ENCODE peak calls at places on chromosomes 16 and 17, in five cellular contexts. One of them, this sample, is unnamed.

GRCh38 chr17:9566067-9566466 is 9.6 kb downstream of the STX8 start:
- DNase-seq in naive thymus-derived CD8-positive, alpha-beta T cell: no peak
- DNase-seq in body of pancreas: no peak
- DNase-seq in stimulated activated CD4-positive, alpha-beta T cell treated with anti-CD3 and anti-CD28 coated beads, Interleukin-4, amount 100 ng/mL, for 1 hour: no peak
- DNase-seq in NCI-H82: no peak
- DNase-seq in this sample: no peak

GRCh38 chr17:77875051-77875780 is 83.3 kb upstream of the TNRC6C start:
- DNase-seq in naive thymus-derived CD8-positive, alpha-beta T cell: no peak
- DNase-seq in body of pancreas: no peak
- DNase-seq in stimulated activated CD4-positive, alpha-beta T cell treated with anti-CD3 and anti-CD28 coated beads, Interleukin-4, amount 100 ng/mL, for 1 hour: no peak
- DNase-seq in NCI-H82: no peak
- DNase-seq in this sample: no peak

GRCh38 chr16:87324411-87325275 is 7.5 kb upstream of the C16orf95 start:
- DNase-seq in naive thymus-derived CD8-positive, alpha-beta T cell: peak; percentile 39
- DNase-seq in body of pancreas: peak; percentile 39
- DNase-seq in stimulated activated CD4-positive, alpha-beta T cell treated with anti-CD3 and anti-CD28 coated beads, Interleukin-4, amount 100 ng/mL, for 1 hour: peak; percentile 39
- DNase-seq in NCI-H82: peak; percentile 75
- DNase-seq in this sample: no peak

GRCh38 chr16:75250089-75250808 is 1.2 kb downstream of the BCAR1 start:
- DNase-seq in naive thymus-derived CD8-positive, alpha-beta T cell: no peak
- DNase-seq in body of pancreas: peak; percentile 79
- DNase-seq in stimulated activated CD4-positive, alpha-beta T cell treated with anti-CD3 and anti-CD28 coated beads, Interleukin-4, amount 100 ng/mL, for 1 hour: no peak
- DNase-seq in NCI-H82: no peak
- DNase-seq in this sample: no peak

GRCh38 chr16:88759245-88759975 is 25.6 kb downstream of the PIEZO1 start:
- DNase-seq in naive thymus-derived CD8-positive, alpha-beta T cell: peak; percentile 35
- DNase-seq in body of pancreas: no peak
- DNase-seq in stimulated activated CD4-positive, alpha-beta T cell treated with anti-CD3 and anti-CD28 coated beads, Interleukin-4, amount 100 ng/mL, for 1 hour: peak; percentile 64
- DNase-seq in NCI-H82: peak; percentile 48
- DNase-seq in this sample: no peak

GRCh38 chr17:58626905-58627304 is 64.9 kb downstream of the TEX14 start:
- DNase-seq in naive thymus-derived CD8-positive, alpha-beta T cell: no peak
- DNase-seq in body of pancreas: no peak
- DNase-seq in stimulated activated CD4-positive, alpha-beta T cell treated with anti-CD3 and anti-CD28 coated beads, Interleukin-4, amount 100 ng/mL, for 1 hour: no peak
- DNase-seq in NCI-H82: no peak
- DNase-seq in this sample: no peak

GRCh38 chr16:72179592-72179991 is 7.6 kb upstream of the PMFBP1 start:
- DNase-seq in naive thymus-derived CD8-positive, alpha-beta T cell: no peak
- DNase-seq in body of pancreas: no peak
- DNase-seq in stimulated activated CD4-positive, alpha-beta T cell treated with anti-CD3 and anti-CD28 coated beads, Interleukin-4, amount 100 ng/mL, for 1 hour: no peak
- DNase-seq in NCI-H82: no peak
- DNase-seq in this sample: no peak

GRCh38 chr16:86888240-86889044 is 310.1 kb downstream of the FOXL1 start:
- DNase-seq in naive thymus-derived CD8-positive, alpha-beta T cell: no peak
- DNase-seq in body of pancreas: no peak
- DNase-seq in stimulated activated CD4-positive, alpha-beta T cell treated with anti-CD3 and anti-CD28 coated beads, Interleukin-4, amount 100 ng/mL, for 1 hour: no peak
- DNase-seq in NCI-H82: no peak
- DNase-seq in this sample: no peak

GRCh38 chr16:22694887-22695382 is 119.0 kb upstream of the HS3ST2 start:
- DNase-seq in naive thymus-derived CD8-positive, alpha-beta T cell: no peak
- DNase-seq in body of pancreas: no peak
- DNase-seq in stimulated activated CD4-positive, alpha-beta T cell treated with anti-CD3 and anti-CD28 coated beads, Interleukin-4, amount 100 ng/mL, for 1 hour: no peak
- DNase-seq in NCI-H82: peak; percentile 39
- DNase-seq in this sample: no peak

GRCh38 chr16:66226762-66227161 is 139.7 kb upstream of the CDH5 start:
- DNase-seq in naive thymus-derived CD8-positive, alpha-beta T cell: no peak
- DNase-seq in body of pancreas: no peak
- DNase-seq in stimulated activated CD4-positive, alpha-beta T cell treated with anti-CD3 and anti-CD28 coated beads, Interleukin-4, amount 100 ng/mL, for 1 hour: no peak
- DNase-seq in NCI-H82: no peak
- DNase-seq in this sample: no peak

GRCh38 chr17:44315760-44316731 is 7.6 kb downstream of the RUNDC3A start:
- DNase-seq in naive thymus-derived CD8-positive, alpha-beta T cell: no peak
- DNase-seq in body of pancreas: no peak
- DNase-seq in stimulated activated CD4-positive, alpha-beta T cell treated with anti-CD3 and anti-CD28 coated beads, Interleukin-4, amount 100 ng/mL, for 1 hour: no peak
- DNase-seq in NCI-H82: peak; percentile 61
- DNase-seq in this sample: no peak

GRCh38 chr16:47258874-47259461 is 115.2 kb upstream of the NETO2 start:
- DNase-seq in naive thymus-derived CD8-positive, alpha-beta T cell: no peak
- DNase-seq in body of pancreas: no peak
- DNase-seq in stimulated activated CD4-positive, alpha-beta T cell treated with anti-CD3 and anti-CD28 coated beads, Interleukin-4, amount 100 ng/mL, for 1 hour: peak; percentile 2
- DNase-seq in NCI-H82: peak; percentile 46
- DNase-seq in this sample: no peak

GRCh38 chr17:35214192-35214591 is 20.0 kb upstream of the SLC35G3 start:
- DNase-seq in naive thymus-derived CD8-positive, alpha-beta T cell: peak; percentile 32
- DNase-seq in body of pancreas: no peak
- DNase-seq in stimulated activated CD4-positive, alpha-beta T cell treated with anti-CD3 and anti-CD28 coated beads, Interleukin-4, amount 100 ng/mL, for 1 hour: no peak
- DNase-seq in NCI-H82: no peak
- DNase-seq in this sample: peak; percentile 89

GRCh38 chr16:57128787-57129389 is 36.5 kb downstream of the CPNE2 start:
- DNase-seq in naive thymus-derived CD8-positive, alpha-beta T cell: peak; percentile 70
- DNase-seq in body of pancreas: no peak
- DNase-seq in stimulated activated CD4-positive, alpha-beta T cell treated with anti-CD3 and anti-CD28 coated beads, Interleukin-4, amount 100 ng/mL, for 1 hour: peak; percentile 30
- DNase-seq in NCI-H82: no peak
- DNase-seq in this sample: peak; percentile 35

GRCh38 chr16:57624806-57625500 is 3.5 kb upstream of the ADGRG1 start:
- DNase-seq in naive thymus-derived CD8-positive, alpha-beta T cell: no peak
- DNase-seq in body of pancreas: no peak
- DNase-seq in stimulated activated CD4-positive, alpha-beta T cell treated with anti-CD3 and anti-CD28 coated beads, Interleukin-4, amount 100 ng/mL, for 1 hour: no peak
- DNase-seq in NCI-H82: no peak
- DNase-seq in this sample: no peak